ENCODE peak calls at places on chromosomes 13 and 19, in ten cellular contexts. One of them, this sample, is unnamed.

GRCh38 chr19:50242586-50242985 is 39.2 kb downstream of the MYH14 start:
- DNase-seq in heart right ventricle: no peak
- DNase-seq in CD4-positive, CD25-positive, alpha-beta regulatory T cell: no peak
- DNase-seq in neural progenitor cell: no peak
- DNase-seq in H9: no peak
- DNase-seq in stomach: no peak
- DNase-seq in body of pancreas: no peak
- DNase-seq in AG04450: no peak
- DNase-seq in psoas muscle: no peak
- DNase-seq in lower lobe of right lung: no peak
- DNase-seq in this sample: no peak

GRCh38 chr13:27465611-27466010 is 15.2 kb upstream of the MTIF3 start:
- DNase-seq in neural progenitor cell: no peak
- DNase-seq in psoas muscle: no peak
- DNase-seq in H9: no peak
- DNase-seq in body of pancreas: no peak
- DNase-seq in AG04450: no peak
- DNase-seq in stomach: no peak
- DNase-seq in heart right ventricle: no peak
- DNase-seq in CD4-positive, CD25-positive, alpha-beta regulatory T cell: no peak
- DNase-seq in lower lobe of right lung: no peak
- DNase-seq in this sample: no peak

GRCh38 chr19:51203941-51204720 is 20.7 kb upstream of the CD33 start:
- DNase-seq in neural progenitor cell: no peak
- DNase-seq in AG04450: no peak
- DNase-seq in body of pancreas: no peak
- DNase-seq in CD4-positive, CD25-positive, alpha-beta regulatory T cell: no peak
- DNase-seq in H9: no peak
- DNase-seq in psoas muscle: no peak
- DNase-seq in lower lobe of right lung: no peak
- DNase-seq in heart right ventricle: no peak
- DNase-seq in stomach: no peak
- DNase-seq in this sample: no peak

GRCh38 chr19:1591421-1592022 is 1.1 kb downstream of the MBD3 start:
- DNase-seq in stomach: no peak
- DNase-seq in psoas muscle: no peak
- DNase-seq in CD4-positive, CD25-positive, alpha-beta regulatory T cell: no peak
- DNase-seq in lower lobe of right lung: no peak
- DNase-seq in neural progenitor cell: peak
- DNase-seq in heart right ventricle: no peak
- DNase-seq in AG04450: no peak
- DNase-seq in H9: no peak
- DNase-seq in body of pancreas: peak
- DNase-seq in this sample: peak

GRCh38 chr13:95530178-95530577 is 22.3 kb upstream of the CLDN10 start:
- DNase-seq in lower lobe of right lung: peak
- DNase-seq in H9: no peak
- DNase-seq in psoas muscle: peak
- DNase-seq in AG04450: no peak
- DNase-seq in heart right ventricle: no peak
- DNase-seq in CD4-positive, CD25-positive, alpha-beta regulatory T cell: no peak
- DNase-seq in neural progenitor cell: no peak
- DNase-seq in stomach: no peak
- DNase-seq in body of pancreas: peak
- DNase-seq in this sample: no peak

GRCh38 chr13:31793246-31793645 is 53.9 kb downstream of the RXFP2 start:
- DNase-seq in CD4-positive, CD25-positive, alpha-beta regulatory T cell: no peak
- DNase-seq in heart right ventricle: no peak
- DNase-seq in lower lobe of right lung: no peak
- DNase-seq in stomach: no peak
- DNase-seq in neural progenitor cell: no peak
- DNase-seq in H9: no peak
- DNase-seq in body of pancreas: no peak
- DNase-seq in AG04450: peak
- DNase-seq in psoas muscle: no peak
- DNase-seq in this sample: no peak

GRCh38 chr13:97716746-97717145 is 236.7 kb upstream of the IPO5 start:
- DNase-seq in heart right ventricle: no peak
- DNase-seq in body of pancreas: no peak
- DNase-seq in lower lobe of right lung: no peak
- DNase-seq in H9: no peak
- DNase-seq in neural progenitor cell: no peak
- DNase-seq in CD4-positive, CD25-positive, alpha-beta regulatory T cell: no peak
- DNase-seq in AG04450: no peak
- DNase-seq in stomach: no peak
- DNase-seq in psoas muscle: no peak
- DNase-seq in this sample: no peak

GRCh38 chr19:35495107-35496064 is 5.1 kb upstream of the KRTDAP start:
- DNase-seq in heart right ventricle: peak
- DNase-seq in neural progenitor cell: peak
- DNase-seq in lower lobe of right lung: peak
- DNase-seq in body of pancreas: peak
- DNase-seq in AG04450: peak
- DNase-seq in stomach: peak
- DNase-seq in psoas muscle: peak
- DNase-seq in CD4-positive, CD25-positive, alpha-beta regulatory T cell: peak
- DNase-seq in H9: peak
- DNase-seq in this sample: peak

GRCh38 chr19:19745496-19746285 is 12.8 kb upstream of the ZNF14 start:
- DNase-seq in AG04450: no peak
- DNase-seq in CD4-positive, CD25-positive, alpha-beta regulatory T cell: no peak
- DNase-seq in stomach: no peak
- DNase-seq in H9: no peak
- DNase-seq in psoas muscle: no peak
- DNase-seq in heart right ventricle: no peak
- DNase-seq in neural progenitor cell: no peak
- DNase-seq in body of pancreas: no peak
- DNase-seq in lower lobe of right lung: no peak
- DNase-seq in this sample: peak

GRCh38 chr19:45322744-45323281 is at the start of gene CKM:
- DNase-seq in psoas muscle: peak
- DNase-seq in lower lobe of right lung: no peak
- DNase-seq in body of pancreas: no peak
- DNase-seq in heart right ventricle: peak
- DNase-seq in AG04450: no peak
- DNase-seq in H9: no peak
- DNase-seq in stomach: no peak
- DNase-seq in CD4-positive, CD25-positive, alpha-beta regulatory T cell: no peak
- DNase-seq in neural progenitor cell: no peak
- DNase-seq in this sample: peak

GRCh38 chr13:27425918-27426630 is 1.7 kb downstream of the GTF3A start:
- DNase-seq in stomach: peak
- DNase-seq in psoas muscle: peak
- DNase-seq in CD4-positive, CD25-positive, alpha-beta regulatory T cell: peak
- DNase-seq in AG04450: no peak
- DNase-seq in neural progenitor cell: peak
- DNase-seq in heart right ventricle: peak
- DNase-seq in H9: peak
- DNase-seq in lower lobe of right lung: peak
- DNase-seq in body of pancreas: peak
- DNase-seq in this sample: peak

GRCh38 chr19:7515471-7516226 is at the start of gene ZNF358:
- DNase-seq in CD4-positive, CD25-positive, alpha-beta regulatory T cell: no peak
- DNase-seq in body of pancreas: peak
- DNase-seq in stomach: peak
- DNase-seq in neural progenitor cell: peak
- DNase-seq in AG04450: no peak
- DNase-seq in lower lobe of right lung: peak
- DNase-seq in H9: peak
- DNase-seq in psoas muscle: peak
- DNase-seq in heart right ventricle: peak
- DNase-seq in this sample: peak

GRCh38 chr19:15251749-15252397 is 19.6 kb upstream of the EPHX3 start:
- DNase-seq in stomach: peak
- DNase-seq in heart right ventricle: peak
- DNase-seq in psoas muscle: peak
- DNase-seq in lower lobe of right lung: peak
- DNase-seq in AG04450: peak
- DNase-seq in H9: peak
- DNase-seq in body of pancreas: peak
- DNase-seq in neural progenitor cell: peak
- DNase-seq in CD4-positive, CD25-positive, alpha-beta regulatory T cell: no peak
- DNase-seq in this sample: peak

GRCh38 chr13:90281709-90282108 is 1065.8 kb upstream of the MIR17HG start:
- DNase-seq in heart right ventricle: no peak
- DNase-seq in CD4-positive, CD25-positive, alpha-beta regulatory T cell: no peak
- DNase-seq in lower lobe of right lung: no peak
- DNase-seq in AG04450: no peak
- DNase-seq in psoas muscle: no peak
- DNase-seq in neural progenitor cell: no peak
- DNase-seq in stomach: no peak
- DNase-seq in body of pancreas: no peak
- DNase-seq in H9: no peak
- DNase-seq in this sample: no peak

GRCh38 chr13:41188584-41188983 is 5.8 kb downstream of the KBTBD7 start:
- DNase-seq in AG04450: peak
- DNase-seq in stomach: no peak
- DNase-seq in heart right ventricle: no peak
- DNase-seq in body of pancreas: no peak
- DNase-seq in H9: no peak
- DNase-seq in CD4-positive, CD25-positive, alpha-beta regulatory T cell: no peak
- DNase-seq in lower lobe of right lung: no peak
- DNase-seq in psoas muscle: no peak
- DNase-seq in neural progenitor cell: no peak
- DNase-seq in this sample: no peak

GRCh38 chr13:37701306-37701705 is 102.7 kb upstream of the POSTN start:
- DNase-seq in AG04450: no peak
- DNase-seq in lower lobe of right lung: no peak
- DNase-seq in neural progenitor cell: no peak
- DNase-seq in heart right ventricle: no peak
- DNase-seq in H9: no peak
- DNase-seq in CD4-positive, CD25-positive, alpha-beta regulatory T cell: no peak
- DNase-seq in body of pancreas: no peak
- DNase-seq in psoas muscle: no peak
- DNase-seq in stomach: no peak
- DNase-seq in this sample: no peak

GRCh38 chr19:35184267-35184666 is 29.7 kb downstream of the FXYD5 start:
- DNase-seq in neural progenitor cell: no peak
- DNase-seq in heart right ventricle: no peak
- DNase-seq in AG04450: no peak
- DNase-seq in psoas muscle: no peak
- DNase-seq in lower lobe of right lung: no peak
- DNase-seq in stomach: no peak
- DNase-seq in CD4-positive, CD25-positive, alpha-beta regulatory T cell: no peak
- DNase-seq in body of pancreas: no peak
- DNase-seq in H9: no peak
- DNase-seq in this sample: no peak

DNA sequence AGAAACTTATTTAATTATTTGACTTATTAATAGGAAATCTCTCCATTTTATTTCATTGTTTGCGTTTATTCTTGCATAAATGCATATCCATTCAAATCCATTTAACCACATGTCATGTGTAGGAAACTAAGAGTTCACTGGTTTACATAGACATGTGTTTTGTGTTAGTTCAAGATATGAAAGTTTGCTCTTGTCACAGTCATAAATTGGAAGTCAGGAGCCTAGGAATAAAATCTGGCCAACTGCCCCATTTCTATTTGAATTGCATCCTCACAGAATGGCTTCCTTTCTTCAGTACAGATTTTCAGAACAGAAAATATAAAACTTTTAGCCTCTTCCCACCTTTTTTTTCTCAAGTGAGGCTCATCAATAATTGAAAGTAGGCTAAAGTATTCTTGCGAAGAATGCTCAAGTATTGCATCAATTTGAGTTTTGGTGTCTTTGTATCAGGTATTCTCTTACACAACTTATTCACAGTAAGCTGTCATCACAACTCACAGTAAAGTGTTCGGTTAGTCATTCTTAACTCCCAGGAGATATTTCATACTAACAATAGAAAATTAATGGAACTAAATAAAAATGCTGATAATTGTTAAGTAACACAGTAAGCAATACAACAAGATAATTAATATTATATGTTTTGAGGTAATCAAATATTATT is 802.7 kb downstream of the PCDH9 start:
- DNase-seq in heart right ventricle: no peak
- DNase-seq in psoas muscle: no peak
- DNase-seq in stomach: no peak
- DNase-seq in CD4-positive, CD25-positive, alpha-beta regulatory T cell: no peak
- DNase-seq in lower lobe of right lung: no peak
- DNase-seq in H9: no peak
- DNase-seq in body of pancreas: no peak
- DNase-seq in neural progenitor cell: no peak
- DNase-seq in AG04450: no peak
- DNase-seq in this sample: no peak
- H3K27ac ChIP-seq in heart right ventricle: no peak
- H3K27ac ChIP-seq in psoas muscle: no peak
- H3K27ac ChIP-seq in stomach: no peak
- H3K27ac ChIP-seq in CD4-positive, CD25-positive, alpha-beta regulatory T cell: no peak
- H3K27ac ChIP-seq in lower lobe of right lung: no peak
- H3K27ac ChIP-seq in H9: no peak
- H3K27ac ChIP-seq in body of pancreas: no peak
- H3K27ac ChIP-seq in neural progenitor cell: no peak
- H3K27ac ChIP-seq in AG04450: no peak
- H3K27ac ChIP-seq in this sample: no peak

GRCh38 chr19:38834104-38834490 is 2.5 kb upstream of the ECH1 start:
- DNase-seq in CD4-positive, CD25-positive, alpha-beta regulatory T cell: no peak
- DNase-seq in psoas muscle: no peak
- DNase-seq in AG04450: no peak
- DNase-seq in heart right ventricle: no peak
- DNase-seq in lower lobe of right lung: no peak
- DNase-seq in body of pancreas: no peak
- DNase-seq in H9: no peak
- DNase-seq in stomach: no peak
- DNase-seq in neural progenitor cell: no peak
- DNase-seq in this sample: peak
- H3K27ac ChIP-seq in CD4-positive, CD25-positive, alpha-beta regulatory T cell: no peak
- H3K27ac ChIP-seq in psoas muscle: peak
- H3K27ac ChIP-seq in AG04450: no peak
- H3K27ac ChIP-seq in heart right ventricle: no peak
- H3K27ac ChIP-seq in lower lobe of right lung: no peak
- H3K27ac ChIP-seq in body of pancreas: no peak
- H3K27ac ChIP-seq in H9: no peak
- H3K27ac ChIP-seq in stomach: no peak
- H3K27ac ChIP-seq in neural progenitor cell: no peak
- H3K27ac ChIP-seq in this sample: no peak

DNA sequence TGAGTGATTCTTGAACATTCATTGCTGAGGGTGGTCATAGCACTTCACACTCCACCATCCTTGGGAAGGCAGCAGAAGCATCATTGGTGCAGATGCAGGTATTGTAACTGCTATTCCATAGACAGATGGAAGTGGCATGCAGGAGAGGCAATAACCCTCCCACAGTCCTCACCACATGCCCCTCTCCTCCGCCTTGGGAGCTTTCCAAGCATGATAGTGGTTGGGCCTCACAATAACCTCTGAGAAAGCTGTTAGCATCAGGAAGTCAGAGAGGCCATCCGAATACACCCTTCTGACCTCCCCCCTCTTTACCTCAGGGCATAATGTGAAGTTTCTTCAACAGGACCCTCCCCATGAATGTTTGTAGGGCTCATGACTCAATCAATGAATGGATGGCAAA is 177.9 kb downstream of the KATNAL1 start:
- DNase-seq in heart right ventricle: no peak
- DNase-seq in psoas muscle: no peak
- DNase-seq in body of pancreas: no peak
- DNase-seq in H9: no peak
- DNase-seq in stomach: no peak
- DNase-seq in lower lobe of right lung: no peak
- DNase-seq in CD4-positive, CD25-positive, alpha-beta regulatory T cell: no peak
- DNase-seq in AG04450: no peak
- DNase-seq in neural progenitor cell: no peak
- DNase-seq in this sample: no peak
- H3K27ac ChIP-seq in heart right ventricle: no peak
- H3K27ac ChIP-seq in psoas muscle: no peak
- H3K27ac ChIP-seq in body of pancreas: no peak
- H3K27ac ChIP-seq in H9: no peak
- H3K27ac ChIP-seq in stomach: no peak
- H3K27ac ChIP-seq in lower lobe of right lung: no peak
- H3K27ac ChIP-seq in CD4-positive, CD25-positive, alpha-beta regulatory T cell: no peak
- H3K27ac ChIP-seq in AG04450: no peak
- H3K27ac ChIP-seq in neural progenitor cell: no peak
- H3K27ac ChIP-seq in this sample: no peak

GRCh38 chr19:52993342-52994178 is 20.2 kb upstream of the ERVV-1 start:
- DNase-seq in psoas muscle: peak
- DNase-seq in AG04450: peak
- DNase-seq in neural progenitor cell: peak
- DNase-seq in heart right ventricle: peak
- DNase-seq in CD4-positive, CD25-positive, alpha-beta regulatory T cell: peak
- DNase-seq in stomach: peak
- DNase-seq in body of pancreas: peak
- DNase-seq in lower lobe of right lung: peak
- DNase-seq in H9: peak
- DNase-seq in this sample: peak
- H3K27ac ChIP-seq in psoas muscle: peak
- H3K27ac ChIP-seq in AG04450: peak
- H3K27ac ChIP-seq in neural progenitor cell: no peak
- H3K27ac ChIP-seq in heart right ventricle: peak
- H3K27ac ChIP-seq in CD4-positive, CD25-positive, alpha-beta regulatory T cell: no peak
- H3K27ac ChIP-seq in stomach: peak
- H3K27ac ChIP-seq in body of pancreas: peak
- H3K27ac ChIP-seq in lower lobe of right lung: peak
- H3K27ac ChIP-seq in H9: no peak
- H3K27ac ChIP-seq in this sample: peak